ENCODE peak calls at places on chromosomes 13 and 19, in five cellular contexts. One of them, this sample, is unnamed.

GRCh38 chr19:11130824-11131455 is 24.6 kb downstream of the SPC24 start:
- DNase-seq in T-helper 2 cell: peak; percentile 64
- DNase-seq in neural crest cell: peak; percentile 78
- DNase-seq in activated CD8-positive, alpha-beta memory T cell treated with anti-CD3 and anti-CD28 coated beads, Interleukin-2, amount 50 U/mL, for 4 hours: peak; percentile 73
- DNase-seq in GM12892: peak; percentile 76
- DNase-seq in this sample: peak; percentile 68

GRCh38 chr13:35157143-35157755 is 215.2 kb downstream of the NBEA start:
- DNase-seq in T-helper 2 cell: no peak
- DNase-seq in activated CD8-positive, alpha-beta memory T cell treated with anti-CD3 and anti-CD28 coated beads, Interleukin-2, amount 50 U/mL, for 4 hours: no peak
- DNase-seq in neural crest cell: peak; percentile 39
- DNase-seq in GM12892: no peak
- DNase-seq in this sample: no peak

GRCh38 chr19:46232029-46232428 is 2.5 kb downstream of the IGFL1 start:
- DNase-seq in T-helper 2 cell: no peak
- DNase-seq in neural crest cell: no peak
- DNase-seq in GM12892: no peak
- DNase-seq in activated CD8-positive, alpha-beta memory T cell treated with anti-CD3 and anti-CD28 coated beads, Interleukin-2, amount 50 U/mL, for 4 hours: no peak
- DNase-seq in this sample: no peak

GRCh38 chr19:33620611-33621010 is 1.1 kb upstream of the CHST8 start:
- DNase-seq in GM12892: no peak
- DNase-seq in activated CD8-positive, alpha-beta memory T cell treated with anti-CD3 and anti-CD28 coated beads, Interleukin-2, amount 50 U/mL, for 4 hours: no peak
- DNase-seq in neural crest cell: no peak
- DNase-seq in T-helper 2 cell: no peak
- DNase-seq in this sample: no peak

GRCh38 chr19:16232127-16232526 is 34.4 kb downstream of the AP1M1 start:
- DNase-seq in GM12892: no peak
- DNase-seq in activated CD8-positive, alpha-beta memory T cell treated with anti-CD3 and anti-CD28 coated beads, Interleukin-2, amount 50 U/mL, for 4 hours: no peak
- DNase-seq in neural crest cell: no peak
- DNase-seq in T-helper 2 cell: no peak
- DNase-seq in this sample: no peak

GRCh38 chr13:94309997-94310842 is 169.3 kb downstream of the DCT start:
- DNase-seq in T-helper 2 cell: no peak
- DNase-seq in GM12892: no peak
- DNase-seq in neural crest cell: no peak
- DNase-seq in activated CD8-positive, alpha-beta memory T cell treated with anti-CD3 and anti-CD28 coated beads, Interleukin-2, amount 50 U/mL, for 4 hours: no peak
- DNase-seq in this sample: no peak

GRCh38 chr13:93145199-93145598 is 81.4 kb upstream of the GPC6 start:
- DNase-seq in activated CD8-positive, alpha-beta memory T cell treated with anti-CD3 and anti-CD28 coated beads, Interleukin-2, amount 50 U/mL, for 4 hours: no peak
- DNase-seq in neural crest cell: no peak
- DNase-seq in GM12892: no peak
- DNase-seq in T-helper 2 cell: no peak
- DNase-seq in this sample: no peak

GRCh38 chr13:33676700-33677048 is 141.3 kb upstream of the RFC3 start:
- DNase-seq in activated CD8-positive, alpha-beta memory T cell treated with anti-CD3 and anti-CD28 coated beads, Interleukin-2, amount 50 U/mL, for 4 hours: no peak
- DNase-seq in neural crest cell: no peak
- DNase-seq in GM12892: no peak
- DNase-seq in T-helper 2 cell: no peak
- DNase-seq in this sample: no peak

GRCh38 chr13:35716186-35716585 is 239.7 kb upstream of the MAB21L1 start:
- DNase-seq in neural crest cell: no peak
- DNase-seq in activated CD8-positive, alpha-beta memory T cell treated with anti-CD3 and anti-CD28 coated beads, Interleukin-2, amount 50 U/mL, for 4 hours: no peak
- DNase-seq in T-helper 2 cell: no peak
- DNase-seq in GM12892: no peak
- DNase-seq in this sample: no peak

GRCh38 chr13:46572758-46573384 is 19.9 kb downstream of the LRCH1 start:
- DNase-seq in activated CD8-positive, alpha-beta memory T cell treated with anti-CD3 and anti-CD28 coated beads, Interleukin-2, amount 50 U/mL, for 4 hours: no peak
- DNase-seq in neural crest cell: no peak
- DNase-seq in GM12892: no peak
- DNase-seq in T-helper 2 cell: no peak
- DNase-seq in this sample: no peak

GRCh38 chr13:41098761-41099160 is 33.8 kb downstream of the KBTBD6 start:
- DNase-seq in neural crest cell: no peak
- DNase-seq in activated CD8-positive, alpha-beta memory T cell treated with anti-CD3 and anti-CD28 coated beads, Interleukin-2, amount 50 U/mL, for 4 hours: no peak
- DNase-seq in GM12892: no peak
- DNase-seq in T-helper 2 cell: no peak
- DNase-seq in this sample: no peak

GRCh38 chr13:27086599-27087265 is 84.9 kb downstream of the USP12 start:
- DNase-seq in GM12892: no peak
- DNase-seq in T-helper 2 cell: no peak
- DNase-seq in activated CD8-positive, alpha-beta memory T cell treated with anti-CD3 and anti-CD28 coated beads, Interleukin-2, amount 50 U/mL, for 4 hours: no peak
- DNase-seq in neural crest cell: no peak
- DNase-seq in this sample: no peak